ENCODE peak calls at places on chromosome 6, in ten cellular contexts. U is PC-9, S is HTR-8/SVneo, P is HFFc6, D is WTC11, F is omental fat pad, O is NCI-H510A treated with DMSO at 0.1 percent for 48 hours, V is MCF 10A, Y is fibroblast of villous mesenchyme, H is HFF-Myc. B is an unnamed sample.

GRCh38 chr6:83518946-83519489 is 6.7 kb downstream of the PRSS35 start:
- DNase-seq in F (no peak), O (no peak), U (no peak), Y (peak), S (peak), V (peak), P (peak), D (no peak), H (peak), B (no peak)

GRCh38 chr6:138430361-138431145 is 26.5 kb downstream of the HEBP2 start:
- DNase-seq in S (no peak), H (no peak), O (no peak), P (no peak), V (no peak), U (no peak), Y (no peak), F (no peak), D (no peak), B (no peak)

GRCh38 chr6:137787016-137787415 is 80.0 kb upstream of the TNFAIP3 start:
- DNase-seq in Y (no peak), V (no peak), D (no peak), U (no peak), F (no peak), H (no peak), P (no peak), S (no peak), O (no peak), B (no peak)

GRCh38 chr6:169800116-169800667 is 48.8 kb downstream of the ERMARD start:
- DNase-seq in V (peak), F (no peak), U (no peak), D (no peak), H (no peak), P (no peak), O (no peak), Y (no peak), S (no peak), B (no peak)

GRCh38 chr6:132167966-132168365 is 216.8 kb upstream of the CCN2 start:
- DNase-seq in U (no peak), F (no peak), S (no peak), O (no peak), H (no peak), D (no peak), V (no peak), P (no peak), Y (no peak), B (no peak)

GRCh38 chr6:112362827-112363565 is 15.9 kb downstream of the RFPL4B start:
- DNase-seq in H (no peak), F (no peak), U (peak), V (no peak), Y (no peak), O (no peak), P (no peak), D (no peak), S (no peak), B (no peak)

GRCh38 chr6:159061805-159062563 is 17.2 kb upstream of the TAGAP start:
- DNase-seq in Y (no peak), D (no peak), F (no peak), O (no peak), S (no peak), V (no peak), P (no peak), U (no peak), H (no peak), B (no peak)

GRCh38 chr6:30687659-30688431 is 1.4 kb upstream of the PPP1R18 start:
- DNase-seq in P (peak), O (peak), D (peak), S (no peak), U (no peak), F (no peak), V (peak), Y (peak), H (no peak), B (no peak)

B was measured in HuH-7.